ENCODE peak calls at places on chromosomes 3 and 15, in nine cellular contexts. N is psoas muscle, V is BE2C, S is osteocyte, P is spleen, G is GM20000, J is omental fat pad, Y is transverse colon, H is GM12865. K is an unnamed sample.

GRCh38 chr3:190427108-190427507 is 22.6 kb downstream of the TMEM207 start:
- DNase-seq in N (no peak), S (no peak), V (no peak), J (no peak), H (no peak), Y (no peak), P (no peak), G (no peak), K (no peak)

GRCh38 chr3:197117107-197117506 is 87.5 kb upstream of the MELTF start:
- DNase-seq in Y (no peak), V (no peak), J (no peak), G (no peak), N (no peak), P (no peak), S (no peak), H (peak), K (peak)

GRCh38 chr3:128971421-128971820 is 22.5 kb downstream of the CFAP92 start:
- DNase-seq in Y (peak), P (no peak), S (no peak), H (no peak), J (no peak), V (no peak), G (no peak), N (peak), K (peak)

GRCh38 chr15:77099741-77100463 is 29.0 kb upstream of the TSPAN3 start:
- DNase-seq in N (no peak), Y (no peak), H (no peak), S (no peak), P (no peak), G (no peak), J (no peak), V (no peak), K (no peak)

GRCh38 chr3:146466596-146466995 is 2.8 kb downstream of the PLSCR2 start:
- DNase-seq in N (no peak), V (no peak), S (no peak), Y (no peak), G (no peak), J (no peak), P (no peak), H (no peak), K (peak)

GRCh38 chr3:64623125-64623524 is 64.7 kb downstream of the ADAMTS9 start:
- DNase-seq in S (no peak), G (no peak), N (no peak), J (no peak), Y (no peak), V (no peak), P (no peak), H (no peak), K (no peak)

GRCh38 chr3:163785693-163786092 is 1292.6 kb downstream of the SI start:
- DNase-seq in P (no peak), N (no peak), J (no peak), S (no peak), G (peak), H (no peak), V (no peak), Y (no peak), K (no peak)

GRCh38 chr3:17645074-17645698 is 97.2 kb downstream of the TBC1D5 start:
- DNase-seq in P (no peak), H (peak), N (no peak), G (peak), J (no peak), Y (no peak), V (peak), S (no peak), K (peak)

GRCh38 chr3:56884387-56884786 is 82.6 kb upstream of the ARHGEF3 start:
- DNase-seq in P (no peak), H (no peak), G (no peak), S (no peak), V (no peak), N (no peak), Y (no peak), J (no peak), K (peak)

GRCh38 chr3:18424862-18425640 is at the start of gene SATB1:
- DNase-seq in Y (peak), N (peak), P (peak), V (peak), J (peak), H (peak), S (peak), G (peak), K (peak)

GRCh38 chr3:187777331-187778046 is 32.2 kb upstream of the BCL6 start:
- DNase-seq in N (no peak), P (no peak), G (no peak), V (no peak), H (peak), S (no peak), Y (no peak), J (no peak), K (no peak)

GRCh38 chr3:38255627-38256026 is 10.0 kb upstream of the SLC22A13 start:
- DNase-seq in N (no peak), P (no peak), V (no peak), G (no peak), Y (no peak), H (no peak), J (no peak), S (no peak), K (peak)

GRCh38 chr3:86766331-86766730 is 224.6 kb downstream of the VGLL3 start:
- DNase-seq in S (no peak), Y (no peak), N (no peak), V (no peak), H (no peak), J (no peak), P (no peak), G (no peak), K (no peak)

GRCh38 chr15:90597477-90598052 is 67.8 kb downstream of the CRTC3 start:
- DNase-seq in G (peak), S (no peak), Y (no peak), H (peak), N (no peak), J (no peak), V (no peak), P (no peak), K (no peak)

GRCh38 chr3:128217702-128218475 is 64.6 kb downstream of the EEFSEC start:
- DNase-seq in N (no peak), P (no peak), H (peak), J (no peak), V (no peak), G (peak), Y (no peak), S (no peak), K (peak)

GRCh38 chr15:66802087-66803001 is 100.3 kb downstream of the SMAD6 start:
- DNase-seq in P (no peak), J (no peak), H (no peak), G (no peak), S (no peak), V (no peak), Y (no peak), N (no peak), K (peak)

GRCh38 chr15:78951841-78952238 is 7.0 kb upstream of the CTSH start:
- DNase-seq in G (no peak), J (no peak), Y (no peak), V (no peak), H (no peak), P (no peak), N (no peak), S (no peak), K (peak)

GRCh38 chr3:139588450-139588849 is 48.9 kb upstream of the RBP1 start:
- DNase-seq in N (no peak), Y (no peak), J (no peak), P (no peak), V (peak), G (no peak), H (no peak), S (no peak), K (no peak)

GRCh38 chr3:23741403-23741706 is 64.4 kb upstream of the UBE2E1 start:
- DNase-seq in S (no peak), J (no peak), P (no peak), Y (no peak), V (no peak), H (no peak), G (no peak), N (no peak), K (no peak)

GRCh38 chr3:21912656-21913055 is 161.6 kb upstream of the ZNF385D start:
- DNase-seq in H (no peak), G (no peak), Y (no peak), N (no peak), S (no peak), P (no peak), J (no peak), V (no peak), K (peak)

GRCh38 chr3:158749526-158749925 is 17.3 kb upstream of the RARRES1 start:
- DNase-seq in S (no peak), H (no peak), J (no peak), Y (no peak), P (no peak), V (no peak), G (no peak), N (no peak), K (no peak)

GRCh38 chr15:61155741-61156700 is 73.1 kb downstream of the RORA start:
- DNase-seq in V (peak), Y (peak), J (no peak), S (no peak), H (no peak), G (no peak), P (no peak), N (peak), K (peak)

GRCh38 chr3:152434142-152434541 is 165.4 kb downstream of the MBNL1 start:
- DNase-seq in J (no peak), N (no peak), Y (no peak), V (no peak), P (no peak), G (no peak), S (no peak), H (no peak), K (no peak)

GRCh38 chr3:42823351-42823750 is 14.1 kb downstream of the ACKR2 start:
- DNase-seq in G (no peak), V (no peak), Y (no peak), P (no peak), S (no peak), N (no peak), H (no peak), J (no peak), K (peak)

GRCh38 chr3:127699098-127699945 is 26.6 kb downstream of the ABTB1 start:
- DNase-seq in H (no peak), J (no peak), N (no peak), G (no peak), S (no peak), V (no peak), Y (no peak), P (peak), K (peak)

GRCh38 chr3:11331101-11331500 is 58.9 kb downstream of the ATG7 start:
- DNase-seq in J (no peak), H (no peak), Y (no peak), G (no peak), P (no peak), V (no peak), N (no peak), S (no peak), K (peak)

GRCh38 chr3:112133606-112134334 is 722 bp upstream of the GCSAM start:
- DNase-seq in V (no peak), N (no peak), G (no peak), P (no peak), Y (no peak), J (no peak), S (no peak), H (peak), K (no peak)

GRCh38 chr3:112140584-112140983 is 7.5 kb upstream of the GCSAM start:
- DNase-seq in P (no peak), H (no peak), V (no peak), Y (no peak), N (no peak), G (no peak), J (no peak), S (no peak), K (no peak)

GRCh38 chr3:112136046-112136445 is 3.0 kb upstream of the GCSAM start:
- DNase-seq in N (no peak), S (no peak), G (no peak), P (no peak), V (no peak), J (no peak), H (peak), Y (no peak), K (peak)

GRCh38 chr3:112134335-112135124 is 1.5 kb upstream of the GCSAM start:
- DNase-seq in H (peak), P (no peak), Y (no peak), S (no peak), G (no peak), V (peak), N (no peak), J (no peak), K (peak)

GRCh38 chr3:112136959-112137693 is 4.1 kb upstream of the GCSAM start:
- DNase-seq in H (peak), Y (peak), V (peak), S (no peak), G (no peak), P (no peak), J (no peak), N (no peak), K (peak)
- TF ChIP-seq CTCF in H (peak), Y (peak), V (peak), S (peak), G (peak), P (peak), J (no peak), N (peak), K (peak)

DNA sequence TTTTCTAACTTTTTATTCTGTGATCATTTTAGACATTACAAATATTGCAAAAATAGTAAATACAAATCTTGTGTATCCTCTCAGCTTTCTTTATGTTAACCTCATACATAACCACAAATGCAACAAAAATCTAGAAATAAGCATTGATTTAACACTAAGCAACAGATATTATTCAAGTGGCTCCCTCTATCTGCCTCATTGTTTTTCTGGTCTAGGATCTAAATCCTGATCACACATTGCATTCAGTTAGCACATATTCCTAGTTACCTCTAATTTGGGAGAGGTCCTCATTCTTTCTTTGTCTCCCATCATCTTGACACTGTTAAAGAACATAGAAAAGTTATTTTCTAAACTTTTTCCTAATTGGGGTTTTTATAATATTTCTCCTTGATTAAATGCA is 1126.0 kb downstream of the ROBO2 start:
- DNase-seq in S (no peak), H (no peak), Y (no peak), N (no peak), J (no peak), P (no peak), G (no peak), V (no peak), K (no peak)
- TF ChIP-seq CTCF in S (peak), H (no peak), Y (no peak), N (peak), J (no peak), P (no peak), G (no peak), V (peak), K (no peak)

GRCh38 chr3:185084883-185085282 is 68.0 kb downstream of the C3orf70 start:
- DNase-seq in J (no peak), Y (no peak), S (no peak), N (no peak), G (no peak), V (no peak), P (no peak), H (no peak), K (peak)
- TF ChIP-seq CTCF in J (no peak), Y (no peak), S (no peak), N (no peak), G (no peak), V (no peak), P (no peak), H (no peak), K (no peak)

GRCh38 chr3:140848675-140849074 is 93.0 kb upstream of the SLC25A36 start:
- DNase-seq in J (no peak), N (no peak), H (peak), S (no peak), P (no peak), G (no peak), Y (no peak), V (no peak), K (no peak)
- TF ChIP-seq CTCF in J (no peak), N (no peak), H (peak), S (peak), P (no peak), G (no peak), Y (no peak), V (no peak), K (no peak)